ENCODE peak calls at places on chromosomes 7 and 10, in five cellular contexts. J is IMR-90, K is HepG2, D is tibial nerve, S is DND-41. F is an unnamed sample. For H3K9me3, the result is how much of the 10 kb centered on the place peaks cover.

GRCh38 chr10:71426058-71426605 is 29.4 kb downstream of the CDH23 start:
- DNase-seq in K (no peak), D (no peak), J (no peak), S (no peak), F (no peak)

GRCh38 chr7:135100856-135101255 is 47.0 kb upstream of the TMEM140 start:
- DNase-seq in S (no peak), D (no peak), K (no peak), J (peak), F (no peak)

GRCh38 chr7:127745445-127745844 is 93.5 kb downstream of the SND1 start:
- DNase-seq in D (no peak), J (no peak), K (no peak), S (no peak), F (no peak)

GRCh38 chr10:6751363-6751762 is 171.3 kb upstream of the PRKCQ start:
- DNase-seq in S (no peak), J (no peak), D (no peak), K (no peak), F (no peak)

GRCh38 chr7:157615852-157616251 is 279.0 kb downstream of the DNAJB6 start:
- DNase-seq in J (no peak), S (no peak), D (no peak), K (no peak), F (no peak)

GRCh38 chr10:28202941-28203352 is 99.9 kb downstream of the MPP7 start:
- DNase-seq in S (no peak), K (no peak), D (peak), J (no peak), F (peak)

GRCh38 chr7:44353668-44354067 is 28.3 kb upstream of the CAMK2B start:
- DNase-seq in K (no peak), D (no peak), J (no peak), S (no peak), F (no peak)

GRCh38 chr7:32119790-32120196 is 49.6 kb upstream of the PDE1C start:
- DNase-seq in J (no peak), S (no peak), K (no peak), D (no peak), F (no peak)

DNA sequence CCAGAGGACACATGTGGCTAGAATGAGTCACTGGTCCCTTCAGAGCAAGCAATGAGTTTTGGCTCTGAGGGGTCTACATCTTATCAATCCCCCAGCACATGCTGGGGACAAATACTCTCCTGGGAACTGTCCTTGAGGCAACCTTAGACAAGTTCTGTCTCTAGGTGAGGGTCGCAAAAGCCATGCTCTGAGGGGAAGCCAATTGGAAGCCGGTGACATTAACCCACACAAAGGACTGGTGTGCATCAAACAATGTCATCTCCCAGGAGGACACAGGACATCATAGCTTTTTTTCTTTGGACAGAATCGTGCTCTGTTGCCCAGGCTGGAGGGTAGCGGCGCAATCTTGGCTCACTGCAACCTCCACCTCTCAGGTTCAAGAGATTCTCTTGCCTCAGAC is 111.6 kb upstream of the ZNF722 start:
- DNase-seq in J (no peak), K (no peak), S (no peak), D (no peak), F (no peak)
- H3K9me3 ChIP-seq in J (half or more), K (half or more), S (half or more), D (under half), F (under half)

DNA sequence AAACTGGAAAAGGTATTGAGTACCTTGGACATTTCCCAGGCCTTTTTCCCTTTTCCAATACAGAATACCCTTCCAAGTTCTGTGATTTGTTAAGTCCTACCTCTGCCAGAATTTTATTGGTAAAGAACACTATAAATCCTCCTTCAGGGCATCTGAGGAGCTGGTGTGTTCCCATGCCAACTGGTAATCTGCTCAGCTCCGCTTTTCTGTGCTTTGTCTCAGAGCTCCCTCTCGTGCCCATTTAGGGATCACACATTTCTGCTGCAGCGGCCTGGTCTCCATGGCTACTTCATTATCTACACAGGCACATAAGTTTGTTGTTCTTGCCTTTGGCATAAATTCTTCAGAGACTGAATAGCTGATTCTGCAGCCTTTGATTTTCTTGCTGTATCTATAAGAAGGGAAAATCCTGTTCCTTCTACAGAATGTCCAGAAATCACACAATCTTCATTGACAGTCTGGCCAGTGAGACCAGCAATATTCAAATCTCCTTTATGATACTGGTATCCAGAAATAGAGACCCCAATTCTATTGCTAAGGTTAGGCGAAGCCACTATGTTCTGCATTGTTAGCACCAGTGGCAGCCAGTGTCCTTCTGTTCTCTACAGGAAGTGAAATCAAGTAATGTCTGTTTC is 52.0 kb downstream of the DENND11 start:
- DNase-seq in S (no peak), J (peak), D (peak), K (peak), F (peak)
- H3K27ac ChIP-seq in S (no peak), J (no peak), D (peak), K (no peak), F (no peak)

GRCh38 chr10:131020775-131021174 is 290.7 kb downstream of the TCERG1L start:
- DNase-seq in D (no peak), S (no peak), K (no peak), J (no peak), F (no peak)
- H3K9me3 ChIP-seq in D (under half), S (under half), K (under half), J (half or more), F (under half)

GRCh38 chr10:97589479-97589878 is at the start of gene C10orf62:
- DNase-seq in D (no peak), S (no peak), J (no peak), K (no peak), F (no peak)
- H3K27ac ChIP-seq in D (no peak), S (no peak), J (no peak), K (peak), F (no peak)

GRCh38 chr7:159211540-159212182 is 67.0 kb upstream of the VIPR2 start:
- DNase-seq in K (no peak), S (no peak), J (no peak), D (no peak), F (no peak)

GRCh38 chr7:159204664-159205063 is 60.0 kb upstream of the VIPR2 start:
- DNase-seq in D (no peak), S (no peak), J (no peak), K (no peak), F (no peak)

GRCh38 chr7:159209429-159209828 is 64.8 kb upstream of the VIPR2 start:
- DNase-seq in S (peak), J (no peak), D (no peak), K (no peak), F (no peak)

GRCh38 chr7:159205833-159206232 is 61.2 kb upstream of the VIPR2 start:
- DNase-seq in K (no peak), D (no peak), J (no peak), S (no peak), F (no peak)

DNA sequence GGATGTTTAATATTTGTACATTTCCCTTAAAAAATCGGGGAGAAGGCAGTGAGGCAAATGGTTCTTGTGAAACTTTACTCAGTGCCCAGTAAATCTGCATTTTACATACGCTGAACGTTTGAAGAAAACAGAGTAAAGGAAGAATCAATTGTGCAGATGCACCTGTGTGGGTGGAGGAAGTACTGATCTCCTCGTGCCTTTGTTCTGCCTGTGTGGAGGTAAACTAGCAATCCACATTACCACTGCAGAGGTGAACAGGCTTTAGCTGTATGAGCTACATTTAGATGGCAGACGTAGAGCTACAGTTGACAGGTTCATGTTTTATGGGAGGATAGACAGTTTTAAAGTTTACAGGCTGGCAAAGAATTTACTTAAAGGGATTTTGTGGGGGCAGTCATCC is 62.7 kb upstream of the VIPR2 start:
- DNase-seq in K (no peak), J (no peak), S (no peak), D (no peak), F (no peak)
- H3K9me3 ChIP-seq in K (under half), J (under half), S (under half), D (under half), F (under half)

GRCh38 chr10:95183132-95183450 is 10.9 kb upstream of the ACSM6 start:
- DNase-seq in D (no peak), S (no peak), J (peak), K (no peak), F (no peak)
- H3K27ac ChIP-seq in D (peak), S (no peak), J (peak), K (no peak), F (peak)

GRCh38 chr10:128163701-128164100 is 37.5 kb upstream of the MKI67 start:
- DNase-seq in K (no peak), S (no peak), D (no peak), J (no peak), F (no peak)
- H3K9me3 ChIP-seq in K (under half), S (under half), D (under half), J (under half), F (under half)

GRCh38 chr10:92891885-92892705 is 43.8 kb downstream of the EXOC6 start:
- DNase-seq in J (peak), D (peak), K (peak), S (no peak), F (no peak)

GRCh38 chr10:92897916-92898315 is 49.6 kb downstream of the EXOC6 start:
- DNase-seq in D (no peak), J (no peak), S (no peak), K (no peak), F (no peak)

GRCh38 chr10:92894081-92894480 is 45.8 kb downstream of the EXOC6 start:
- DNase-seq in J (no peak), D (no peak), K (no peak), S (no peak), F (no peak)

GRCh38 chr10:92892706-92893054 is 44.4 kb downstream of the EXOC6 start:
- DNase-seq in D (no peak), K (no peak), S (no peak), J (no peak), F (no peak)
- H3K27ac ChIP-seq in D (no peak), K (peak), S (no peak), J (no peak), F (no peak)

DNA sequence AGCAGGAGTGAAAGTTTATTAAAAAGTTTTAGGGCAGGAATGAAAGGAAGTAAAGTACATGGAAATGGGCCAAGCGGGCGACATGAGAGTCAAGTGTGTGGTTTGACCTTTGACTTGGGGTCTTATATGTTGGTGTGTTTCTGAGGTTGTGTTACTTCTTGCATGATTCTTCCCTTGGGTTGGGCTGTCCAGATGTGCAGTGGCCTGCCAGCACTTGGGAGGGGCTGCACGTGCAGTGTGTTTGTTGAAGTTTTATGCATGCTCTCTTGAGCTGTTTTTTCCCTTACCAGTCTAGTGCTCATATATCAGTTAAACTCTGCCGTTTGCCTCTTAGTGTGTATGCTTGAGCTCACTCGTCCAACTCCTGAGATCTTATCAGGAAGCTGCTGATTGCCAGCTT is 23.0 kb downstream of the SP4 start:
- DNase-seq in D (no peak), S (no peak), J (no peak), K (no peak), F (no peak)
- H3K9me3 ChIP-seq in D (under half), S (under half), J (under half), K (under half), F (under half)

GRCh38 chr7:77467453-77467852 is 51.3 kb upstream of the GSAP start:
- DNase-seq in K (no peak), J (no peak), S (no peak), D (peak), F (peak)
- H3K27ac ChIP-seq in K (no peak), J (no peak), S (no peak), D (no peak), F (no peak)